ENCODE peak calls at places on chromosomes 13 and 19, in four cellular contexts. E is CD4-positive, CD25-positive, alpha-beta regulatory T cell; D is neural crest cell; L is IMR-90. C is an unnamed sample.

GRCh38 chr13:30752201-30752797 is 17.0 kb downstream of the ALOX5AP start:
- DNase-seq in E (no peak), L (peak; percentile 50), D (no peak), C (no peak)

GRCh38 chr19:11106477-11106876 is 17.2 kb downstream of the LDLR start:
- DNase-seq in D (no peak), L (no peak), E (no peak), C (no peak)

GRCh38 chr13:92768592-92768991 is 458.0 kb upstream of the GPC6 start:
- DNase-seq in D (no peak), E (no peak), L (no peak), C (no peak)

GRCh38 chr13:28854657-28855056 is 34.5 kb downstream of the MTUS2 start:
- DNase-seq in L (no peak), D (no peak), E (no peak), C (peak; percentile 6)

GRCh38 chr19:40445945-40446784 is 2.0 kb upstream of the SERTAD3 start:
- DNase-seq in E (no peak), D (no peak), L (no peak), C (peak; percentile 12)

GRCh38 chr19:47421844-47422395 is 2.6 kb upstream of the MEIS3 start:
- DNase-seq in L (no peak), E (no peak), D (peak; percentile 60), C (no peak)

GRCh38 chr19:11096210-11096841 is 7.1 kb downstream of the LDLR start:
- DNase-seq in L (peak; percentile 47), E (peak; percentile 53), D (no peak), C (peak; percentile 56)

GRCh38 chr13:72204291-72204690 is 337.3 kb upstream of the DACH1 start:
- DNase-seq in L (no peak), E (no peak), D (no peak), C (peak; percentile 78)

GRCh38 chr19:1736916-1737315 is 16.4 kb upstream of the ONECUT3 start:
- DNase-seq in L (no peak), D (no peak), E (no peak), C (no peak)

GRCh38 chr13:31927219-31927653 is 104.3 kb upstream of the FRY start:
- DNase-seq in E (no peak), L (no peak), D (no peak), C (no peak)

GRCh38 chr19:31356587-31357314 is 7.5 kb upstream of the TSHZ3 start:
- DNase-seq in E (no peak), L (no peak), D (no peak), C (no peak)

GRCh38 chr13:50226515-50227147 is 211.4 kb downstream of the KCNRG start:
- DNase-seq in D (no peak), E (no peak), L (no peak), C (no peak)

GRCh38 chr19:42606660-42607351 is 12.1 kb upstream of the CEACAM8 start:
- DNase-seq in L (peak; percentile 27), E (peak; percentile 22), D (peak; percentile 60), C (peak; percentile 24)

GRCh38 chr13:74158028-74158427 is 23.8 kb upstream of the KLF12 start:
- DNase-seq in E (no peak), L (peak; percentile 47), D (no peak), C (no peak)

GRCh38 chr19:33662391-33662790 is 40.6 kb downstream of the CHST8 start:
- DNase-seq in L (no peak), E (no peak), D (no peak), C (no peak)

GRCh38 chr19:4896372-4896771 is 6.3 kb downstream of the ARRDC5 start:
- DNase-seq in L (peak; percentile 47), D (no peak), E (no peak), C (peak; percentile 52)

GRCh38 chr19:29666634-29667389 is 1.6 kb downstream of the PLEKHF1 start:
- DNase-seq in D (no peak), E (no peak), L (peak; percentile 64), C (peak; percentile 60)

GRCh38 chr13:45989607-45990006 is 62.9 kb downstream of the ZC3H13 start:
- DNase-seq in L (peak; percentile 86), E (no peak), D (no peak), C (peak; percentile 71)

GRCh38 chr13:25153736-25154135 is 18.4 kb downstream of the AMER2 start:
- DNase-seq in L (no peak), E (no peak), D (no peak), C (no peak)

GRCh38 chr13:98959299-98959698 is 18.6 kb downstream of the DOCK9 start:
- DNase-seq in D (no peak), L (no peak), E (no peak), C (peak; percentile 75)

C was measured in LHCN-M2.